ENCODE peak calls at places on chromosomes 6 and 20, in ten cellular contexts. T is activated B cell treated with CpG ODN at 0.5 μM for 24 hours; O is NCI-H748 treated with DMSO at 0.1 percent for 48 hours; W is neural progenitor cell; C is activated gamma-delta T cell; F is GM19239; K is activated naive CD4-positive, alpha-beta T cell treated with anti-CD3 and anti-CD28 coated beads, Interleukin-2, amount 50 U/mL, for 72 hours; N is stromal cell of bone marrow; M is NCI-H1105; I is MCF 10A. A is an unnamed sample.
A peak's percentile ranks its signal among the peaks of the same experiment; 100 is the strongest.

GRCh38 chr6:89483111-89483720 is 50.3 kb downstream of the ANKRD6 start:
- DNase-seq in T (no peak), O (no peak), W (peak; percentile 56), C (no peak), F (no peak), K (no peak), N (no peak), M (no peak), I (no peak), A (no peak)

GRCh38 chr6:159540152-159540551 is 152.9 kb downstream of the SOD2 start:
- DNase-seq in T (no peak), O (no peak), W (peak; percentile 59), C (no peak), F (no peak), K (no peak), N (no peak), M (no peak), I (no peak), A (no peak)

GRCh38 chr6:24891004-24891403 is 44.8 kb downstream of the RIPOR2 start:
- DNase-seq in T (no peak), O (no peak), W (no peak), C (no peak), F (no peak), K (no peak), N (no peak), M (no peak), I (no peak), A (no peak)

GRCh38 chr6:16633465-16633864 is 127.8 kb downstream of the ATXN1 start:
- DNase-seq in T (no peak), O (no peak), W (no peak), C (no peak), F (no peak), K (no peak), N (no peak), M (no peak), I (no peak), A (no peak)

GRCh38 chr6:136549359-136550044 is 720 bp downstream of the MAP7 start:
- DNase-seq in T (no peak), O (peak; percentile 40), W (peak; percentile 56), C (peak; percentile 11), F (no peak), K (no peak), N (no peak), M (no peak), I (peak; percentile 43), A (no peak)

GRCh38 chr6:3165631-3166534 is 8.5 kb upstream of the TUBB2A start:
- DNase-seq in T (no peak), O (no peak), W (peak; percentile 76), C (no peak), F (no peak), K (no peak), N (no peak), M (no peak), I (peak; percentile 17), A (no peak)

GRCh38 chr20:47440857-47441773 is 60.6 kb upstream of the NCOA3 start:
- DNase-seq in T (no peak), O (no peak), W (no peak), C (no peak), F (no peak), K (no peak), N (no peak), M (no peak), I (no peak), A (no peak)

GRCh38 chr6:25354078-25354940 is 75.1 kb downstream of the CARMIL1 start:
- DNase-seq in T (no peak), O (no peak), W (no peak), C (no peak), F (no peak), K (no peak), N (peak; percentile 45), M (no peak), I (no peak), A (no peak)

GRCh38 chr6:105920071-105920470 is 166.1 kb upstream of the PRDM1 start:
- DNase-seq in T (no peak), O (no peak), W (no peak), C (no peak), F (no peak), K (no peak), N (no peak), M (no peak), I (no peak), A (no peak)

GRCh38 chr6:4402477-4402976 is 267.2 kb upstream of the ECI2 start:
- DNase-seq in T (no peak), O (no peak), W (no peak), C (no peak), F (no peak), K (no peak), N (peak; percentile 76), M (no peak), I (peak; percentile 88), A (no peak)

GRCh38 chr6:152170702-152171667 is 363.5 kb downstream of the ESR1 start:
- DNase-seq in T (no peak), O (no peak), W (no peak), C (no peak), F (peak; percentile 17), K (peak; percentile 71), N (no peak), M (no peak), I (no peak), A (no peak)

GRCh38 chr6:154783229-154783628 is 50.0 kb downstream of the SCAF8 start:
- DNase-seq in T (no peak), O (no peak), W (no peak), C (no peak), F (no peak), K (no peak), N (no peak), M (no peak), I (no peak), A (no peak)

GRCh38 chr6:22222469-22222868 is 74.4 kb downstream of the PRL start:
- DNase-seq in T (no peak), O (no peak), W (peak; percentile 69), C (no peak), F (no peak), K (no peak), N (no peak), M (no peak), I (no peak), A (no peak)

GRCh38 chr6:41689171-41690008 is 46.0 kb downstream of the TFEB start:
- DNase-seq in T (no peak), O (no peak), W (no peak), C (no peak), F (no peak), K (no peak), N (no peak), M (no peak), I (peak; percentile 53), A (no peak)

GRCh38 chr20:58131111-58131510 is 97.3 kb downstream of the ANKRD60 start:
- DNase-seq in T (no peak), O (no peak), W (peak; percentile 70), C (no peak), F (no peak), K (no peak), N (no peak), M (no peak), I (no peak), A (peak; percentile 70)

GRCh38 chr6:158772172-158772571 is 47.0 kb downstream of the EZR start:
- DNase-seq in T (no peak), O (no peak), W (no peak), C (no peak), F (no peak), K (no peak), N (no peak), M (no peak), I (no peak), A (no peak)

GRCh38 chr6:39044181-39044580 is 4.4 kb upstream of the GLP1R start:
- DNase-seq in T (no peak), O (no peak), W (no peak), C (no peak), F (no peak), K (no peak), N (no peak), M (no peak), I (peak; percentile 53), A (no peak)

GRCh38 chr6:84643778-84644177 is 120.6 kb downstream of the TBX18 start:
- DNase-seq in T (no peak), O (no peak), W (no peak), C (no peak), F (no peak), K (no peak), N (no peak), M (no peak), I (peak; percentile 44), A (no peak)

GRCh38 chr6:76682842-76683241 is 610.4 kb upstream of the IMPG1 start:
- DNase-seq in T (no peak), O (no peak), W (peak; percentile 13), C (no peak), F (no peak), K (no peak), N (no peak), M (peak; percentile 5), I (peak; percentile 32), A (no peak)

GRCh38 chr6:135325624-135326424 is 144.7 kb downstream of the MYB start:
- DNase-seq in T (no peak), O (no peak), W (no peak), C (no peak), F (no peak), K (no peak), N (no peak), M (no peak), I (peak; percentile 18), A (no peak)

A was measured in SJSA1.